ENCODE peak calls at places on chromosomes 7 and 10, in ten cellular contexts. T, R, S, P, G, J, N, D, I and O are unnamed samples.

GRCh38 chr7:94423865-94424264 is 29.2 kb downstream of the COL1A2 start:
- DNase-seq in T (no peak), P (no peak), S (no peak), R (no peak), D (no peak), I (no peak), J (no peak), N (no peak), G (peak), O (no peak)

GRCh38 chr7:875051-875450 is 1.3 kb upstream of the GET4 start:
- DNase-seq in P (no peak), S (no peak), G (no peak), R (peak), I (no peak), D (no peak), N (no peak), J (no peak), T (no peak), O (no peak)

GRCh38 chr10:20933705-20934104 is 36.6 kb upstream of the NEBL start:
- DNase-seq in I (no peak), P (no peak), R (no peak), J (no peak), G (no peak), N (no peak), D (no peak), S (no peak), T (no peak), O (no peak)

GRCh38 chr7:36670585-36671431 is 53.5 kb downstream of the AOAH start:
- DNase-seq in D (no peak), S (peak), T (peak), P (no peak), J (peak), R (peak), G (no peak), N (peak), I (peak), O (peak)

GRCh38 chr10:122504551-122504950 is 43.2 kb downstream of the HTRA1 start:
- DNase-seq in T (no peak), G (peak), S (peak), D (peak), N (no peak), P (peak), R (peak), I (no peak), J (peak), O (peak)

GRCh38 chr10:71971769-71972555 is 7.8 kb downstream of the CHST3 start:
- DNase-seq in P (no peak), I (no peak), J (no peak), N (no peak), S (no peak), T (no peak), D (no peak), G (no peak), R (no peak), O (no peak)

GRCh38 chr10:74363727-74364126 is 212.7 kb downstream of the ADK start:
- DNase-seq in S (no peak), D (no peak), G (no peak), J (no peak), R (no peak), P (no peak), N (no peak), T (no peak), I (no peak), O (no peak)

GRCh38 chr7:141974831-141975230 is 1.3 kb upstream of the TAS2R38 start:
- DNase-seq in T (no peak), P (no peak), G (no peak), J (peak), I (no peak), S (peak), R (peak), N (peak), D (no peak), O (no peak)

GRCh38 chr7:46492460-46492859 is 571.4 kb upstream of the IGFBP3 start:
- DNase-seq in T (no peak), R (no peak), N (no peak), J (no peak), S (no peak), P (no peak), G (no peak), I (no peak), D (no peak), O (no peak)

GRCh38 chr10:127091354-127091753 is 105.0 kb downstream of the INSYN2A start:
- DNase-seq in G (no peak), N (no peak), S (no peak), T (no peak), D (no peak), R (no peak), P (no peak), I (no peak), J (peak), O (no peak)

GRCh38 chr7:125316451-125316850 is 386.8 kb upstream of the POT1 start:
- DNase-seq in R (peak), N (no peak), S (no peak), I (no peak), P (no peak), D (no peak), T (no peak), J (peak), G (no peak), O (no peak)

GRCh38 chr7:150974468-150975391 is 3.4 kb downstream of the KCNH2 start:
- DNase-seq in T (peak), R (peak), S (peak), D (no peak), P (no peak), N (peak), J (peak), I (peak), G (no peak), O (no peak)

GRCh38 chr7:82359426-82359825 is 84.2 kb downstream of the CACNA2D1 start:
- DNase-seq in J (no peak), P (no peak), I (no peak), T (no peak), G (no peak), S (no peak), R (no peak), N (no peak), D (no peak), O (no peak)

GRCh38 chr10:11095374-11095785 is 77.7 kb downstream of the CELF2 start:
- DNase-seq in S (no peak), I (no peak), P (no peak), N (no peak), D (no peak), J (no peak), R (no peak), G (no peak), T (no peak), O (no peak)

GRCh38 chr10:11910102-11910501 is 86.9 kb downstream of the PROSER2 start:
- DNase-seq in G (no peak), I (no peak), T (no peak), P (no peak), S (no peak), N (no peak), J (no peak), D (no peak), R (no peak), O (peak)

GRCh38 chr10:5546891-5547683 is 22.3 kb downstream of the CALML3 start:
- DNase-seq in N (no peak), J (peak), R (no peak), T (no peak), S (no peak), P (no peak), G (peak), D (no peak), I (no peak), O (peak)

GRCh38 chr10:5584895-5585516 is 60.2 kb downstream of the CALML3 start:
- DNase-seq in T (no peak), J (no peak), G (peak), N (no peak), P (no peak), S (no peak), I (no peak), R (peak), D (no peak), O (no peak)

GRCh38 chr7:76354981-76355730 is 3.6 kb downstream of the YWHAG start:
- DNase-seq in J (no peak), G (no peak), R (no peak), T (no peak), N (no peak), P (no peak), I (no peak), S (no peak), D (no peak), O (no peak)

GRCh38 chr10:69797959-69798358 is 3.7 kb upstream of the COL13A1 start:
- DNase-seq in G (no peak), R (no peak), J (no peak), P (no peak), N (no peak), I (no peak), D (no peak), S (no peak), T (no peak), O (no peak)

GRCh38 chr7:22979861-22980260 is 34.1 kb downstream of the HYCC1 start:
- DNase-seq in N (no peak), P (no peak), G (no peak), R (no peak), I (no peak), J (no peak), T (no peak), D (no peak), S (no peak), O (no peak)

GRCh38 chr7:12244129-12244528 is 33.0 kb downstream of the TMEM106B start:
- DNase-seq in R (peak), J (peak), D (no peak), T (no peak), I (no peak), S (peak), P (no peak), N (no peak), G (no peak), O (no peak)

GRCh38 chr7:4888161-4888560 is 4.6 kb upstream of the RADIL start:
- DNase-seq in S (no peak), I (no peak), N (no peak), R (no peak), T (no peak), D (no peak), G (no peak), J (no peak), P (no peak), O (no peak)

GRCh38 chr7:33062782-33063443 is 337 bp upstream of the NT5C3A start:
- DNase-seq in I (peak), D (peak), N (peak), R (peak), S (peak), T (peak), J (peak), G (peak), P (peak), O (peak)

GRCh38 chr10:53808677-53809076 is 992.4 kb downstream of the PCDH15 start:
- DNase-seq in D (no peak), G (no peak), T (no peak), S (no peak), J (peak), N (no peak), I (no peak), R (no peak), P (no peak), O (no peak)